ENCODE peak calls at places on chromosome 1, in nine cellular contexts. E, T, M, L, N, U, H, V and Y are unnamed samples.
A peak's percentile ranks its signal among the peaks of the same experiment; 100 is the strongest.

GRCh38 chr1:88080875-88081274 is 603.2 kb upstream of the PKN2 start:
- DNase-seq in N (no peak), U (no peak), H (no peak), L (no peak), V (no peak), E (no peak), M (no peak), T (no peak), Y (no peak)

GRCh38 chr1:47755368-47755990 is 241.7 kb downstream of the TRABD2B start:
- DNase-seq in U (no peak), H (peak; percentile 43), E (peak; percentile 64), M (peak; percentile 8), V (peak; percentile 28), L (peak; percentile 71), N (peak; percentile 79), T (peak; percentile 21), Y (no peak)

GRCh38 chr1:179808503-179808902 is 65.4 kb downstream of the FAM163A start:
- DNase-seq in E (no peak), V (no peak), M (no peak), L (no peak), U (no peak), H (no peak), N (no peak), T (no peak), Y (no peak)

GRCh38 chr1:245929224-245929623 is 577.9 kb downstream of the SMYD3 start:
- DNase-seq in V (no peak), N (no peak), H (no peak), M (no peak), E (no peak), T (no peak), L (no peak), U (no peak), Y (no peak)

GRCh38 chr1:77955709-77956108 is 23.2 kb downstream of the FUBP1 start:
- DNase-seq in L (no peak), H (no peak), E (no peak), V (no peak), U (no peak), M (no peak), T (no peak), N (no peak), Y (no peak)

GRCh38 chr1:31568895-31569655 is 7.2 kb upstream of the TINAGL1 start:
- DNase-seq in N (no peak), L (no peak), H (no peak), E (no peak), V (no peak), T (no peak), M (no peak), U (no peak), Y (no peak)

GRCh38 chr1:86471296-86471695 is 2.6 kb downstream of the CLCA1 start:
- DNase-seq in V (no peak), U (no peak), N (no peak), T (no peak), L (no peak), E (no peak), H (no peak), M (no peak), Y (no peak)

GRCh38 chr1:183019126-183019740 is 4.0 kb upstream of the LAMC1 start:
- DNase-seq in N (no peak), E (no peak), V (no peak), T (no peak), M (no peak), U (no peak), H (no peak), L (no peak), Y (no peak)

GRCh38 chr1:109389638-109390341 is 7.9 kb downstream of the SORT1 start:
- DNase-seq in L (no peak), U (no peak), M (no peak), N (peak; percentile 68), E (no peak), V (no peak), H (no peak), T (no peak), Y (no peak)

GRCh38 chr1:51139474-51139873 is 37.4 kb downstream of the C1orf185 start:
- DNase-seq in L (no peak), M (no peak), U (peak; percentile 5), N (no peak), V (no peak), H (no peak), T (no peak), E (no peak), Y (no peak)

GRCh38 chr1:54274448-54274847 is 74.5 kb downstream of the MRPL37 start:
- DNase-seq in N (no peak), V (no peak), M (no peak), L (no peak), E (no peak), T (no peak), H (no peak), U (no peak), Y (no peak)
- TF ChIP-seq CTCF in N (no peak), V (no peak), M (no peak), L (no peak), E (no peak), T (no peak), H (no peak), U (no peak), Y (no peak)

GRCh38 chr1:158798531-158798930 is 17.5 kb upstream of the OR6N2 start:
- DNase-seq in U (peak; percentile 4), M (no peak), L (no peak), H (no peak), V (no peak), T (no peak), E (no peak), N (no peak), Y (no peak)
- TF ChIP-seq CTCF in U (no peak), M (no peak), L (no peak), H (no peak), V (no peak), T (no peak), E (no peak), N (no peak), Y (peak; percentile 26)

GRCh38 chr1:241045659-241046058 is 311.3 kb downstream of the RGS7 start:
- DNase-seq in N (no peak), M (no peak), L (no peak), E (no peak), T (no peak), H (no peak), U (no peak), V (no peak), Y (no peak)

GRCh38 chr1:241048558-241048957 is 308.4 kb downstream of the RGS7 start:
- DNase-seq in M (no peak), T (no peak), V (no peak), U (no peak), H (no peak), E (no peak), N (no peak), L (no peak), Y (no peak)
- TF ChIP-seq CTCF in M (no peak), T (no peak), V (no peak), U (no peak), H (no peak), E (no peak), N (no peak), L (no peak), Y (no peak)

GRCh38 chr1:150161747-150162581 is 12.2 kb downstream of the PLEKHO1 start:
- DNase-seq in V (no peak), N (no peak), U (no peak), L (no peak), H (no peak), T (no peak), M (no peak), E (no peak), Y (no peak)
- TF ChIP-seq CTCF in V (peak; percentile 9), N (peak; percentile 11), U (no peak), L (no peak), H (no peak), T (peak; percentile 44), M (peak; percentile 30), E (no peak), Y (no peak)

GRCh38 chr1:230864441-230864840 is 3.9 kb downstream of the C1orf198 start:
- DNase-seq in T (no peak), M (no peak), N (no peak), E (no peak), V (no peak), H (no peak), L (no peak), U (peak; percentile 39), Y (no peak)

GRCh38 chr1:230863449-230863848 is 4.9 kb downstream of the C1orf198 start:
- DNase-seq in T (no peak), N (no peak), H (peak; percentile 80), L (no peak), E (no peak), U (no peak), V (no peak), M (no peak), Y (no peak)

GRCh38 chr1:230861489-230861888 is 6.8 kb downstream of the C1orf198 start:
- DNase-seq in L (no peak), N (peak; percentile 53), M (no peak), U (no peak), V (no peak), H (no peak), E (no peak), T (no peak), Y (no peak)

GRCh38 chr1:230860617-230861384 is 7.5 kb downstream of the C1orf198 start:
- DNase-seq in L (no peak), H (no peak), M (no peak), N (peak; percentile 43), E (no peak), T (no peak), U (no peak), V (no peak), Y (no peak)

DNA sequence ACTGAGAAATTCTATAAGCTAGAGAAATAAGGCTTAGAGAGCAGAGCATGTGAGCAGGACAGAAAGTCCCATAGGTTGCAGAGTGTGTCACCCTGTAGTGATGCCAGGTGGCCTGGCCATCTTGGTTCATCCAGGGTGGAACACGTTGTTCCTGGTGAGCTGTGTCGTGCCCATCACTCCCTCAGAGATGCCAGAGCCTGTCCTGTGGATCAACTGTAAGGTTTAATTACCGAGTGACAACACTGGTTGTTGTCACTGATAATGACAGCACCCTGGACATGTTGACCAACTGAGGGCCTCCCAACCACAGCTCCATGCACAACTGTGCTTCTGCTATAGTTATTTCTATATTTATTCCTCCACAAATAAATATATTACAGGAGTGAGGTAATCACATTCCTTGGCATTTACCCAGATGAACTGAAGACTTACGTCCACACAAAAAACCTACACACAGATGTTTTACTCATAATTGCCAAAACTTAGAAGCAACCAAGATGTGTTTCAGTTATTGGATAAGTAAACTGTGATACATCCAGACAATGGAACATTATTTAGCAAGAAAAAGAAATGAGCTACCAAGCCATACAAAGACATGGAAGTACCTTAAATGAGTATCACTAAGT is 6.2 kb downstream of the C1orf198 start:
- DNase-seq in N (no peak), T (no peak), L (peak; percentile 55), V (no peak), U (peak; percentile 51), H (no peak), M (no peak), E (no peak), Y (no peak)
- TF ChIP-seq CTCF in N (no peak), T (no peak), L (no peak), V (no peak), U (no peak), H (no peak), M (no peak), E (no peak), Y (no peak)